ENCODE peak calls at places on chromosomes 13 and 19, in four cellular contexts. X, J, H and E are unnamed samples.
A peak's percentile ranks its signal among the peaks of the same experiment; 100 is the strongest.

GRCh38 chr13:97724450-97724849 is 229.0 kb upstream of the IPO5 start:
- DNase-seq in H (no peak), J (no peak), X (no peak), E (no peak)

GRCh38 chr19:35451278-35452096 is 3.4 kb downstream of the FFAR2 start:
- DNase-seq in X (no peak), J (no peak), H (no peak), E (no peak)

GRCh38 chr19:38735257-38735686 is 9.0 kb downstream of the CAPN12 start:
- DNase-seq in J (peak; percentile 69), X (peak; percentile 63), H (no peak), E (no peak)

GRCh38 chr13:40479196-40479845 is 187.1 kb downstream of the FOXO1 start:
- DNase-seq in J (no peak), X (no peak), H (no peak), E (no peak)

GRCh38 chr13:83450586-83450985 is 431.7 kb downstream of the SLITRK1 start:
- DNase-seq in X (no peak), J (no peak), H (no peak), E (no peak)

GRCh38 chr19:28956421-28956820 is 256.5 kb downstream of the UQCRFS1 start:
- DNase-seq in J (no peak), X (no peak), H (no peak), E (no peak)

GRCh38 chr13:99376924-99377323 is 69.7 kb upstream of the GPR183 start:
- DNase-seq in X (no peak), H (no peak), J (no peak), E (no peak)

GRCh38 chr19:16216744-16217670 is 19.3 kb downstream of the AP1M1 start:
- DNase-seq in J (no peak), X (no peak), H (no peak), E (no peak)

GRCh38 chr19:31303262-31303815 is 45.9 kb downstream of the TSHZ3 start:
- DNase-seq in H (no peak), J (no peak), X (no peak), E (no peak)

GRCh38 chr19:48686103-48686502 is 9.7 kb upstream of the FUT2 start:
- DNase-seq in H (peak; percentile 85), X (no peak), J (no peak), E (no peak)

GRCh38 chr13:99103536-99103935 is 97.1 kb upstream of the UBAC2 start:
- DNase-seq in J (no peak), H (no peak), X (no peak), E (no peak)

GRCh38 chr13:83780201-83780600 is 102.1 kb downstream of the SLITRK1 start:
- DNase-seq in J (no peak), H (peak; percentile 27), X (no peak), E (peak; percentile 56)

GRCh38 chr13:99970761-99971575 is 599 bp downstream of the ZIC5 start:
- DNase-seq in J (no peak), X (peak; percentile 66), H (no peak), E (peak; percentile 69)

GRCh38 chr13:49226613-49227012 is 6.5 kb downstream of the MLNR start:
- DNase-seq in J (no peak), H (no peak), X (no peak), E (no peak)

GRCh38 chr13:97280478-97280877 is 58.3 kb downstream of the MBNL2 start:
- DNase-seq in X (no peak), H (no peak), J (no peak), E (no peak)

GRCh38 chr13:31005066-31005465 is 72.6 kb downstream of the TEX26 start:
- DNase-seq in J (no peak), H (no peak), X (no peak), E (no peak)

GRCh38 chr19:10662384-10663251 is 8.5 kb downstream of the ILF3 start:
- DNase-seq in J (no peak), X (no peak), H (no peak), E (no peak)

GRCh38 chr19:1315470-1316166 is 29.9 kb downstream of the EFNA2 start:
- DNase-seq in H (no peak), J (peak; percentile 58), X (peak; percentile 84), E (peak; percentile 49)

GRCh38 chr13:73800011-73800410 is 334.2 kb downstream of the KLF12 start:
- DNase-seq in X (no peak), H (no peak), J (no peak), E (no peak)

GRCh38 chr13:45238945-45239795 is 38.3 kb upstream of the KCTD4 start:
- DNase-seq in X (no peak), H (no peak), J (no peak), E (no peak)

GRCh38 chr13:64791373-64791772 is 2438.8 kb downstream of the PCDH9 start:
- DNase-seq in X (no peak), H (no peak), J (no peak), E (no peak)

GRCh38 chr19:2434267-2434666 is 6.9 kb upstream of the TIMM13 start:
- DNase-seq in J (no peak), H (no peak), X (no peak), E (no peak)

GRCh38 chr19:39127812-39128510 is 2.4 kb downstream of the PAK4 start:
- DNase-seq in J (no peak), H (no peak), X (no peak), E (no peak)

GRCh38 chr13:29684441-29684840 is 89.0 kb upstream of the SLC7A1 start:
- DNase-seq in X (no peak), J (no peak), H (no peak), E (no peak)

GRCh38 chr13:110913322-110913721 is 1.5 kb downstream of the ANKRD10 start:
- DNase-seq in X (no peak), H (peak; percentile 28), J (no peak), E (peak; percentile 56)

GRCh38 chr13:99736541-99736940 is 235.0 kb downstream of the ZIC5 start:
- DNase-seq in J (no peak), H (no peak), X (no peak), E (no peak)

GRCh38 chr19:5339470-5339949 is 1.1 kb downstream of the PTPRS start:
- DNase-seq in H (no peak), X (peak; percentile 69), J (no peak), E (no peak)

GRCh38 chr13:48110132-48110868 is 15.4 kb upstream of the MED4 start:
- DNase-seq in X (no peak), H (no peak), J (no peak), E (no peak)

GRCh38 chr13:48112896-48113525 is 18.1 kb upstream of the MED4 start:
- DNase-seq in X (no peak), H (no peak), J (no peak), E (no peak)

GRCh38 chr13:48116808-48117207 is 21.9 kb upstream of the MED4 start:
- DNase-seq in H (no peak), X (no peak), J (no peak), E (no peak)

GRCh38 chr13:48108106-48108505 is 13.2 kb upstream of the MED4 start:
- DNase-seq in X (no peak), J (no peak), H (no peak), E (no peak)

DNA sequence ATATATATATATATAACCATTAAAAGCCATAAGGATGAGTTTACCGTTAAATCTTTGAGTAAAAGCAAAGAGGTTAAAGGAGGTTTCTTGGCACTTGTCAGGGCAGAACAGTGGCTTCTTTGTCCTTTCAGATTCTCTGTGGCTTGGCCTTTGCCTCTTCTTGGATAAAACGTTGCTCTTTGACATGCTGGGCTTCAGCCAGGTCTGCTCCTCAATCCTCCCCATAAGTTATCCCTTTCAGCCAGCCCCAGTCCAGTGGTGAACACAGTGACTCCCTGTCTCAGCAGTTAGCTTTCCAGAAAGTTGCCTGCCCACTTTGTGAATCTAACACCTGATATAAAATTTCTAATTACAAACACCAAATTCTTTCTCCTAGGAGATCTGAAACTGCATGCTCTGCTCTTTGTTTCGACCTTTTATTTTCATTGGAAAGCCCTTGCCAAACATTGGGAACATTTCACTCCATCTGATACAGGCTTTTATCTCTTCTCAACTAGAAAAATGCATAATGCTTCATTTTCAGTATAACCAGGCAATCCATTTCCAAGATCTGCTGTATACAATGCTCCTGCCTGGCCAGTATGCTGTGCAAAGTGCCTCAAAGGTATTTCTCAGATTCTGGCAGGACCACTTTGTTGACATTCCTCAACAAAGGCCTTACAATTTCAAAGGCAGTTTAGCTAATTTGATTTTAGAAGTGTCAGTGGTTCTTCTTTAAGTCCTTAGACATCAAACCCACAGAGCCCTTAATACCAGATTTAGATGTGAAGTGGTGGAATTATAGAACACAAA is 16.2 kb upstream of the MED4 start:
- DNase-seq in H (peak; percentile 83), J (no peak), X (no peak), E (no peak)
- TF ChIP-seq MAX in H (no peak), J (no peak), X (no peak), E (no peak)

DNA sequence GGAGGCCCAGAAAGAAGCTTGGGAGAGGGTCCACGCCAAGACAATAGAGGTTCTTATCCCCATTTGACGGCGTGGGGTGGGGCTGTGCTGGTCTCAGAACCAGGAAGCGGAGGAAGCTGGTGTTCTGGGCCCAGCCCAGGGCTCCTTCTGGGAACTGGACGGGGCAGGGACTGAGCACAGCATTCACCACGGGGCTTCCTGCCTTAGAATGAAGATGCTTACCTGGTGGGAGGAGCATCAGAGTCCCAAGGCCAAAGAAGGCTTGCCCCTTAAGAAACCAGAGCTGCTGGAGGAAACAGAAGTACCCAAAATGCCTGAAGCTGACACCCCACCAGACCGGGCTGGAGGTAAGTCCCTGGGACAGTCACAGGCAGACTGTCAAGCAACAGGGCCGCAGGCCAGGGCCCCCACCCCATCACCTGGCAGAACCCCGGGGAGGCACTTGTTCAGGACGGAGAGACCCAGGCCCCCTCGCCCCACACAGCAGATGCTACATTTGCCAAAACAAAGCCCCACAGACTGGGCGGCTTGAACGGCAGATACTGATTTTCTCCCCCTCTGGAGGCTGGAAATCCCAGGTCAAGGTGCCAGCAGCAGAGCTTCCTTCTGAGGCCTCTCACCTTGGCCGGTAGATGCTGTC is 17.8 kb upstream of the IGLON5 start:
- DNase-seq in H (no peak), J (no peak), X (no peak), E (no peak)
- TF ChIP-seq MYC in H (no peak), J (no peak), X (no peak), E (no peak)

DNA sequence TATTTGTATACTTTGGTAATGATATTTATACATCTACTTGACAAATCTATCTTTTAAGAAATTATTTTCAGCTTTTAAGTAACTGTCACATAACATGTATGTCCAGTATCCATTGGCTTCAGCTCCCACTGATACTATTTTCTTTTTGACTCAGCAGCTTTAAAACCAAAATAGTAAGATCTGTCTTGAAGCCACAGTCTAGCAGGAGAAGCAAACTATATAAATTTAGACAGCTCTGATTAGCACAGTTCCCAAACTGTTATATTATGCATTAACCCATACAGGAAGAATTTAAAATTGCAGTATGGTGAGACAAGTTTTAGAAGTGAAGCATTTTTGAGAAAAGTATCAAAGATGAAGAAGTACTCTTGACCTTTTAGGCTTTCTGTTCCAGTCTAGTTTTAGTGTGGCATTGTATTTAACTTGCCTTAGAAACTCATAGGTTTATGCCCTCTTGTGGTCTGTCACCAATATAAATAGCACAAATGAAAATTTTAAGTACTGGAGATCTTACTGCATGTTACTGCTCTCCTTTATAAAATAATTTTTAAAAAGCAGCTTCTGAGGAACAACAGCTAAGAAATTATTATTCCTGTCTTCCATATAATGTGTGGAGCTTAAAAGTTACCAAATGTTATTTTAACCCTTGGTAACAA is 24.7 kb downstream of the URI1 start:
- DNase-seq in X (no peak), H (peak; percentile 10), J (no peak), E (peak; percentile 25)
- TF ChIP-seq CTCF in X (peak; percentile 39), H (no peak), J (peak; percentile 66), E (no peak)

GRCh38 chr19:46471116-46471733 is at the start of gene PNMA8A:
- DNase-seq in J (peak; percentile 65), H (no peak), X (peak; percentile 92), E (no peak)

GRCh38 chr19:46472592-46472991 is 1.2 kb upstream of the PNMA8A start:
- DNase-seq in H (no peak), X (no peak), J (no peak), E (no peak)

GRCh38 chr19:46471778-46472543 is 598 bp upstream of the PNMA8A start:
- DNase-seq in J (no peak), X (no peak), H (no peak), E (no peak)

GRCh38 chr19:46469541-46470185 is 1.7 kb downstream of the PNMA8A start:
- DNase-seq in H (no peak), J (no peak), X (no peak), E (no peak)

GRCh38 chr19:46470376-46470775 is 987 bp downstream of the PNMA8A start:
- DNase-seq in H (no peak), J (no peak), X (no peak), E (no peak)
- TF ChIP-seq MAX in H (no peak), J (no peak), X (no peak), E (no peak)